ENCODE peak calls at places on chromosomes 13 and 19, in seven cellular contexts. Y, O, P, T, A, R and D are unnamed samples.

GRCh38 chr13:51221674-51222509 is at the start of gene FAM124A:
- DNase-seq in R (peak), A (no peak), T (peak), Y (peak), P (peak), O (peak), D (peak)

GRCh38 chr19:13906525-13906904 is 514 bp downstream of the CC2D1A start:
- DNase-seq in O (peak), R (no peak), P (peak), T (no peak), Y (peak), A (no peak), D (peak)

GRCh38 chr13:98998831-98999634 is 21.2 kb upstream of the DOCK9 start:
- DNase-seq in T (peak), A (no peak), Y (no peak), R (no peak), O (peak), P (no peak), D (no peak)

GRCh38 chr19:47713046-47714021 is at the start of gene EHD2:
- DNase-seq in O (peak), P (peak), T (peak), A (peak), R (peak), Y (no peak), D (peak)

GRCh38 chr13:94239135-94239534 is 240.3 kb downstream of the DCT start:
- DNase-seq in O (peak), P (no peak), A (no peak), R (no peak), T (peak), Y (no peak), D (peak)

GRCh38 chr13:106573855-106574254 is 5.9 kb upstream of the ARGLU1 start:
- DNase-seq in O (peak), P (peak), A (no peak), Y (no peak), R (no peak), T (peak), D (no peak)

GRCh38 chr13:20161275-20161950 is 561 bp upstream of the GJA3 start:
- DNase-seq in O (peak), P (no peak), Y (no peak), T (no peak), A (peak), R (no peak), D (no peak)

GRCh38 chr19:588093-588742 is 1.5 kb upstream of the HCN2 start:
- DNase-seq in T (peak), Y (peak), A (peak), P (peak), R (peak), O (peak), D (peak)

GRCh38 chr13:73158851-73159250 is 100.0 kb downstream of the KLF5 start:
- DNase-seq in T (peak), O (peak), Y (no peak), R (no peak), P (no peak), A (no peak), D (no peak)

GRCh38 chr19:53112286-53112685 is 9.1 kb upstream of the ZNF160 start:
- DNase-seq in O (peak), Y (no peak), A (no peak), T (no peak), P (no peak), R (no peak), D (peak)

GRCh38 chr13:49652691-49653305 is 24.5 kb downstream of the ARL11 start:
- DNase-seq in A (no peak), O (peak), Y (no peak), R (peak), T (peak), P (peak), D (peak)

GRCh38 chr13:114126789-114127472 is 5.5 kb downstream of the RASA3 start:
- DNase-seq in Y (no peak), T (no peak), P (no peak), R (no peak), A (no peak), O (no peak), D (peak)

GRCh38 chr19:53086949-53087348 is 16.3 kb downstream of the ZNF160 start:
- DNase-seq in O (no peak), R (no peak), Y (no peak), P (peak), T (peak), A (no peak), D (no peak)

GRCh38 chr19:13860679-13861391 is 16.1 kb upstream of the NANOS3 start:
- DNase-seq in O (no peak), A (no peak), P (no peak), R (no peak), T (no peak), Y (no peak), D (no peak)

GRCh38 chr19:39602224-39602623 is at the start of gene LGALS13:
- DNase-seq in A (no peak), P (no peak), Y (no peak), O (no peak), R (no peak), T (no peak), D (no peak)

GRCh38 chr13:106858910-106859309 is 291.0 kb upstream of the ARGLU1 start:
- DNase-seq in O (no peak), A (no peak), P (no peak), T (no peak), R (peak), Y (no peak), D (no peak)

GRCh38 chr19:38869836-38870607 is 8.1 kb downstream of the RINL start:
- DNase-seq in T (peak), O (peak), P (peak), Y (peak), A (peak), R (peak), D (peak)

GRCh38 chr19:18202759-18203407 is 959 bp downstream of the RAB3A start:
- DNase-seq in T (peak), Y (peak), A (no peak), O (peak), P (peak), R (peak), D (peak)

GRCh38 chr19:17041994-17042393 is 15.4 kb upstream of the CPAMD8 start:
- DNase-seq in O (no peak), A (no peak), P (no peak), T (peak), R (no peak), Y (no peak), D (peak)

GRCh38 chr19:991174-991931 is 7.2 kb downstream of the WDR18 start:
- DNase-seq in Y (no peak), P (no peak), T (peak), R (peak), A (peak), O (peak), D (peak)

GRCh38 chr13:104949840-104950805 is 1585.3 kb downstream of the EFNB2 start:
- DNase-seq in T (peak), P (no peak), O (no peak), R (no peak), Y (no peak), A (no peak), D (no peak)

GRCh38 chr13:105410602-105411001 is 1124.9 kb downstream of the EFNB2 start:
- DNase-seq in Y (no peak), P (peak), R (peak), A (no peak), O (peak), T (peak), D (peak)

GRCh38 chr13:30463820-30464495 is 1.8 kb downstream of the HMGB1 start:
- DNase-seq in R (no peak), O (peak), T (peak), P (peak), A (peak), Y (peak), D (no peak)

GRCh38 chr19:958967-959685 is 25.0 kb upstream of the WDR18 start:
- DNase-seq in Y (no peak), P (no peak), T (peak), A (no peak), O (peak), R (no peak), D (no peak)

GRCh38 chr19:10817291-10818038 is 18.5 kb downstream of the TMED1 start:
- DNase-seq in O (peak), T (peak), A (no peak), Y (no peak), R (no peak), P (peak), D (peak)

GRCh38 chr13:76116931-76117330 is 480.8 kb downstream of the LMO7 start:
- DNase-seq in R (no peak), Y (no peak), O (no peak), A (no peak), T (peak), P (no peak), D (no peak)

GRCh38 chr19:35977446-35978222 is 17.4 kb upstream of the SDHAF1 start:
- DNase-seq in O (peak), T (no peak), Y (no peak), R (peak), P (no peak), A (no peak), D (no peak)

GRCh38 chr13:41509996-41510395 is 52.6 kb downstream of the RGCC start:
- DNase-seq in P (no peak), R (no peak), A (no peak), Y (no peak), O (no peak), T (no peak), D (no peak)

GRCh38 chr19:54312436-54313362 is at the start of gene LILRA5:
- DNase-seq in P (peak), O (no peak), R (no peak), A (no peak), T (no peak), Y (no peak), D (peak)